ENCODE peak calls at places on chromosome 1, in nine cellular contexts. E, N, C, L, M, F, I, D and B are unnamed samples.

GRCh38 chr1:154213274-154213673 is 7.1 kb upstream of the CFAP141 start:
- DNase-seq in E (no peak), N (no peak), C (peak), L (no peak), M (no peak), F (peak), I (peak), D (peak), B (peak)

GRCh38 chr1:30083800-30084464 is 639.5 kb downstream of the MATN1 start:
- DNase-seq in E (no peak), N (peak), C (peak), L (peak), M (no peak), F (peak), I (peak), D (peak), B (peak)

GRCh38 chr1:85894651-85895050 is 186.4 kb upstream of the ZNHIT6 start:
- DNase-seq in E (peak), N (peak), C (peak), L (no peak), M (no peak), F (peak), I (peak), D (peak), B (peak)

GRCh38 chr1:152752225-152752624 is 5.6 kb upstream of the KPRP start:
- DNase-seq in E (no peak), N (no peak), C (peak), L (no peak), M (no peak), F (peak), I (peak), D (no peak), B (peak)

GRCh38 chr1:44025816-44026215 is 5.4 kb downstream of the SLC6A9 start:
- DNase-seq in E (no peak), N (no peak), C (no peak), L (no peak), M (no peak), F (no peak), I (no peak), D (no peak), B (peak)

GRCh38 chr1:235018720-235019444 is 109.8 kb downstream of the TOMM20 start:
- DNase-seq in E (no peak), N (no peak), C (no peak), L (no peak), M (no peak), F (no peak), I (no peak), D (no peak), B (no peak)

GRCh38 chr1:234206651-234207284 is 166.5 kb upstream of the COA6 start:
- DNase-seq in E (no peak), N (peak), C (peak), L (peak), M (no peak), F (peak), I (no peak), D (peak), B (peak)

GRCh38 chr1:84373446-84374141 is 24.7 kb upstream of the DNASE2B start:
- DNase-seq in E (no peak), N (no peak), C (no peak), L (no peak), M (no peak), F (no peak), I (no peak), D (no peak), B (no peak)

GRCh38 chr1:112317556-112317955 is 78.5 kb upstream of the CTTNBP2NL start:
- DNase-seq in E (no peak), N (no peak), C (no peak), L (no peak), M (no peak), F (no peak), I (no peak), D (no peak), B (no peak)

GRCh38 chr1:200207711-200208126 is 180.2 kb downstream of the NR5A2 start:
- DNase-seq in E (no peak), N (no peak), C (peak), L (no peak), M (no peak), F (peak), I (no peak), D (no peak), B (peak)

GRCh38 chr1:6285356-6285755 is 24.5 kb upstream of the GPR153 start:
- DNase-seq in E (no peak), N (no peak), C (no peak), L (no peak), M (no peak), F (no peak), I (no peak), D (no peak), B (no peak)

GRCh38 chr1:56506314-56506743 is 73.0 kb downstream of the PLPP3 start:
- DNase-seq in E (no peak), N (no peak), C (no peak), L (no peak), M (no peak), F (no peak), I (no peak), D (no peak), B (no peak)

GRCh38 chr1:208741296-208741695 is 497.1 kb upstream of the PLXNA2 start:
- DNase-seq in E (no peak), N (no peak), C (peak), L (no peak), M (no peak), F (peak), I (no peak), D (no peak), B (no peak)

GRCh38 chr1:53369761-53370160 is 41.9 kb upstream of the LRP8 start:
- DNase-seq in E (no peak), N (no peak), C (no peak), L (no peak), M (no peak), F (no peak), I (no peak), D (no peak), B (no peak)

GRCh38 chr1:55040083-55040952 is 970 bp downstream of the PCSK9 start:
- DNase-seq in E (no peak), N (no peak), C (no peak), L (no peak), M (no peak), F (no peak), I (no peak), D (no peak), B (no peak)

GRCh38 chr1:248696261-248696660 is 6.3 kb downstream of the OR14I1 start:
- DNase-seq in E (peak), N (no peak), C (peak), L (no peak), M (no peak), F (peak), I (no peak), D (peak), B (peak)

GRCh38 chr1:50132495-50132894 is 23.8 kb downstream of the ELAVL4 start:
- DNase-seq in E (no peak), N (no peak), C (no peak), L (no peak), M (no peak), F (no peak), I (no peak), D (no peak), B (no peak)